ENCODE peak calls at places on chromosomes 1 and 21, in four cellular contexts. One of them, this sample, is unnamed.

GRCh38 chr1:201583663-201584062 is 44.7 kb downstream of the NAV1 start:
- DNase-seq in CD4-positive, CD25-positive, alpha-beta regulatory T cell: no peak
- DNase-seq in fibroblast of pulmonary artery: no peak
- DNase-seq in neuronal stem cell: no peak
- DNase-seq in this sample: no peak

GRCh38 chr1:19597463-19598309 is 46.4 kb upstream of the NBL1 start:
- DNase-seq in CD4-positive, CD25-positive, alpha-beta regulatory T cell: peak; percentile 81
- DNase-seq in fibroblast of pulmonary artery: peak; percentile 56
- DNase-seq in neuronal stem cell: no peak
- DNase-seq in this sample: peak; percentile 80

GRCh38 chr1:41044197-41044596 is 22.7 kb upstream of the SLFNL1 start:
- DNase-seq in CD4-positive, CD25-positive, alpha-beta regulatory T cell: peak; percentile 60
- DNase-seq in fibroblast of pulmonary artery: no peak
- DNase-seq in neuronal stem cell: no peak
- DNase-seq in this sample: no peak

GRCh38 chr1:54950361-54951163 is 29.9 kb upstream of the TMEM61 start:
- DNase-seq in CD4-positive, CD25-positive, alpha-beta regulatory T cell: peak; percentile 53
- DNase-seq in fibroblast of pulmonary artery: peak; percentile 94
- DNase-seq in neuronal stem cell: peak; percentile 83
- DNase-seq in this sample: peak; percentile 41

GRCh38 chr1:43068911-43069310 is 103.2 kb downstream of the EBNA1BP2 start:
- DNase-seq in neuronal stem cell: no peak
- DNase-seq in CD4-positive, CD25-positive, alpha-beta regulatory T cell: no peak
- DNase-seq in fibroblast of pulmonary artery: no peak
- DNase-seq in this sample: no peak

GRCh38 chr1:115839706-115840095 is 1.2 kb downstream of the NHLH2 start:
- DNase-seq in fibroblast of pulmonary artery: no peak
- DNase-seq in CD4-positive, CD25-positive, alpha-beta regulatory T cell: no peak
- DNase-seq in neuronal stem cell: no peak
- DNase-seq in this sample: no peak

GRCh38 chr1:154191990-154192450 is at the start of gene TPM3:
- DNase-seq in CD4-positive, CD25-positive, alpha-beta regulatory T cell: no peak
- DNase-seq in fibroblast of pulmonary artery: peak; percentile 90
- DNase-seq in neuronal stem cell: no peak
- DNase-seq in this sample: no peak

GRCh38 chr1:23159963-23160877 is 8.4 kb downstream of the LUZP1 start:
- DNase-seq in neuronal stem cell: no peak
- DNase-seq in fibroblast of pulmonary artery: no peak
- DNase-seq in CD4-positive, CD25-positive, alpha-beta regulatory T cell: no peak
- DNase-seq in this sample: no peak

GRCh38 chr1:15830284-15830657 is 17.2 kb upstream of the SPEN start:
- DNase-seq in CD4-positive, CD25-positive, alpha-beta regulatory T cell: no peak
- DNase-seq in fibroblast of pulmonary artery: no peak
- DNase-seq in neuronal stem cell: no peak
- DNase-seq in this sample: no peak

GRCh38 chr21:42262826-42263225 is 43.9 kb downstream of the ABCG1 start:
- DNase-seq in neuronal stem cell: no peak
- DNase-seq in CD4-positive, CD25-positive, alpha-beta regulatory T cell: no peak
- DNase-seq in fibroblast of pulmonary artery: peak; percentile 59
- DNase-seq in this sample: no peak

GRCh38 chr1:216044538-216044937 is 378.7 kb downstream of the USH2A start:
- DNase-seq in fibroblast of pulmonary artery: no peak
- DNase-seq in neuronal stem cell: no peak
- DNase-seq in CD4-positive, CD25-positive, alpha-beta regulatory T cell: no peak
- DNase-seq in this sample: no peak

GRCh38 chr1:14924455-14925325 is 228.9 kb upstream of the TMEM51 start:
- DNase-seq in fibroblast of pulmonary artery: peak; percentile 23
- DNase-seq in CD4-positive, CD25-positive, alpha-beta regulatory T cell: no peak
- DNase-seq in neuronal stem cell: no peak
- DNase-seq in this sample: no peak

GRCh38 chr21:41891132-41891531 is 12.0 kb upstream of the PRDM15 start:
- DNase-seq in neuronal stem cell: no peak
- DNase-seq in fibroblast of pulmonary artery: no peak
- DNase-seq in CD4-positive, CD25-positive, alpha-beta regulatory T cell: no peak
- DNase-seq in this sample: no peak

GRCh38 chr1:229991104-229991513 is 75.9 kb upstream of the GALNT2 start:
- DNase-seq in neuronal stem cell: no peak
- DNase-seq in fibroblast of pulmonary artery: no peak
- DNase-seq in CD4-positive, CD25-positive, alpha-beta regulatory T cell: no peak
- DNase-seq in this sample: no peak

GRCh38 chr1:5447479-5448070 is 544.6 kb downstream of the NPHP4 start:
- DNase-seq in fibroblast of pulmonary artery: no peak
- DNase-seq in neuronal stem cell: no peak
- DNase-seq in CD4-positive, CD25-positive, alpha-beta regulatory T cell: no peak
- DNase-seq in this sample: no peak

GRCh38 chr1:201884472-201884871 is 4.2 kb upstream of the SHISA4 start:
- DNase-seq in neuronal stem cell: no peak
- DNase-seq in CD4-positive, CD25-positive, alpha-beta regulatory T cell: no peak
- DNase-seq in fibroblast of pulmonary artery: no peak
- DNase-seq in this sample: no peak

GRCh38 chr21:41242238-41242829 is 74.3 kb upstream of the FAM3B start:
- DNase-seq in neuronal stem cell: no peak
- DNase-seq in CD4-positive, CD25-positive, alpha-beta regulatory T cell: no peak
- DNase-seq in fibroblast of pulmonary artery: no peak
- DNase-seq in this sample: no peak

GRCh38 chr21:35072960-35073359 is 23.9 kb upstream of the RUNX1 start:
- DNase-seq in neuronal stem cell: no peak
- DNase-seq in CD4-positive, CD25-positive, alpha-beta regulatory T cell: no peak
- DNase-seq in fibroblast of pulmonary artery: peak; percentile 21
- DNase-seq in this sample: no peak

This sample was measured in CD4-positive, alpha-beta memory T cell.